ENCODE peak calls at places on chromosomes 2 and 18, in five cellular contexts. K is AG04450, F is pancreas, D is WERI-Rb-1, C is cardiac muscle cell. O is an unnamed sample.

GRCh38 chr18:25350561-25351201 is 1.3 kb downstream of the ZNF521 start:
- DNase-seq in K (peak; percentile 20), F (peak; percentile 35), D (peak; percentile 9), C (peak; percentile 65), O (no peak)

GRCh38 chr2:204072443-204073324 is 136.1 kb downstream of the ICOS start:
- DNase-seq in K (no peak), F (no peak), D (peak; percentile 60), C (peak; percentile 18), O (peak; percentile 62)

GRCh38 chr18:62420151-62420512 is 95.0 kb downstream of the TNFRSF11A start:
- DNase-seq in K (no peak), F (no peak), D (no peak), C (peak; percentile 48), O (no peak)

GRCh38 chr2:214676421-214677089 is 132.9 kb downstream of the BARD1 start:
- DNase-seq in K (no peak), F (no peak), D (no peak), C (no peak), O (no peak)

GRCh38 chr18:30618567-30618966 is 424.0 kb downstream of the DSC3 start:
- DNase-seq in K (no peak), F (no peak), D (no peak), C (no peak), O (no peak)

GRCh38 chr2:211617803-211618202 is 920.8 kb downstream of the ERBB4 start:
- DNase-seq in K (no peak), F (no peak), D (no peak), C (no peak), O (no peak)

GRCh38 chr2:223576873-223577272 is 25.3 kb downstream of the SCG2 start:
- DNase-seq in K (peak; percentile 88), F (no peak), D (no peak), C (peak; percentile 97), O (no peak)

GRCh38 chr2:182404102-182404501 is 22.7 kb downstream of the PDE1A start:
- DNase-seq in K (no peak), F (no peak), D (no peak), C (peak; percentile 73), O (no peak)

GRCh38 chr18:58493516-58494253 is 135.2 kb downstream of the ALPK2 start:
- DNase-seq in K (peak; percentile 66), F (peak; percentile 82), D (peak; percentile 82), C (peak; percentile 87), O (peak; percentile 78)

GRCh38 chr2:15471606-15472005 is 89.5 kb downstream of the NBAS start:
- DNase-seq in K (no peak), F (no peak), D (no peak), C (no peak), O (no peak)

GRCh38 chr2:58899692-58900091 is 658.6 kb upstream of the FANCL start:
- DNase-seq in K (no peak), F (no peak), D (no peak), C (no peak), O (no peak)

GRCh38 chr2:54955358-54955673 is 94.9 kb downstream of the RTN4 start:
- DNase-seq in K (no peak), F (no peak), D (no peak), C (no peak), O (no peak)

GRCh38 chr2:55408946-55409868 is 10.4 kb downstream of the CCDC88A start:
- DNase-seq in K (no peak), F (no peak), D (no peak), C (peak; percentile 51), O (no peak)

GRCh38 chr2:157476915-157477709 is 33.2 kb upstream of the CYTIP start:
- DNase-seq in K (no peak), F (no peak), D (no peak), C (no peak), O (no peak)

GRCh38 chr18:24364177-24364576 is 33.4 kb downstream of the OSBPL1A start:
- DNase-seq in K (no peak), F (no peak), D (no peak), C (no peak), O (no peak)

GRCh38 chr2:121052023-121052422 is 233.0 kb downstream of the TFCP2L1 start:
- DNase-seq in K (no peak), F (no peak), D (no peak), C (peak; percentile 65), O (peak; percentile 42)

GRCh38 chr18:60554961-60555360 is 182.4 kb upstream of the MC4R start:
- DNase-seq in K (no peak), F (peak; percentile 40), D (peak; percentile 73), C (no peak), O (no peak)

GRCh38 chr18:29181151-29181901 is 1004.4 kb upstream of the CDH2 start:
- DNase-seq in K (peak; percentile 89), F (no peak), D (no peak), C (peak; percentile 91), O (no peak)

GRCh38 chr2:215929602-215930335 is 83.6 kb downstream of the MREG start:
- DNase-seq in K (no peak), F (no peak), D (no peak), C (no peak), O (no peak)

GRCh38 chr18:8701546-8702118 is 3.7 kb upstream of the MTCL1 start:
- DNase-seq in K (peak; percentile 71), F (no peak), D (no peak), C (peak; percentile 90), O (no peak)

GRCh38 chr2:175404839-175405238 is 223.3 kb upstream of the ATP5MC3 start:
- DNase-seq in K (no peak), F (no peak), D (no peak), C (no peak), O (no peak)

GRCh38 chr2:199206536-199206935 is 251.2 kb downstream of the SATB2 start:
- DNase-seq in K (no peak), F (no peak), D (no peak), C (no peak), O (no peak)

GRCh38 chr2:232483923-232484627 is 3.6 kb downstream of the ECEL1 start:
- DNase-seq in K (no peak), F (peak; percentile 60), D (no peak), C (no peak), O (peak; percentile 51)

GRCh38 chr2:80302465-80303005 is 2.0 kb downstream of the LRRTM1 start:
- DNase-seq in K (no peak), F (peak; percentile 61), D (no peak), C (no peak), O (no peak)

GRCh38 chr2:118807668-118808428 is 39.6 kb downstream of the EN1 start:
- DNase-seq in K (no peak), F (no peak), D (no peak), C (no peak), O (no peak)

GRCh38 chr18:22422909-22423548 is 5.3 kb upstream of the CTAGE1 start:
- DNase-seq in K (peak; percentile 42), F (peak; percentile 91), D (no peak), C (peak; percentile 76), O (peak; percentile 69)

GRCh38 chr2:239751719-239752355 is 273.3 kb downstream of the NDUFA10 start:
- DNase-seq in K (no peak), F (peak; percentile 35), D (no peak), C (peak; percentile 55), O (no peak)

GRCh38 chr2:212274215-212274614 is 264.4 kb downstream of the ERBB4 start:
- DNase-seq in K (no peak), F (no peak), D (no peak), C (no peak), O (no peak)

GRCh38 chr18:4844320-4844719 is 352.7 kb downstream of the AKAIN1 start:
- DNase-seq in K (no peak), F (no peak), D (no peak), C (no peak), O (no peak)

GRCh38 chr2:224405841-224406370 is 4.0 kb upstream of the FAM124B start:
- DNase-seq in K (no peak), F (no peak), D (no peak), C (peak; percentile 12), O (no peak)

DNA sequence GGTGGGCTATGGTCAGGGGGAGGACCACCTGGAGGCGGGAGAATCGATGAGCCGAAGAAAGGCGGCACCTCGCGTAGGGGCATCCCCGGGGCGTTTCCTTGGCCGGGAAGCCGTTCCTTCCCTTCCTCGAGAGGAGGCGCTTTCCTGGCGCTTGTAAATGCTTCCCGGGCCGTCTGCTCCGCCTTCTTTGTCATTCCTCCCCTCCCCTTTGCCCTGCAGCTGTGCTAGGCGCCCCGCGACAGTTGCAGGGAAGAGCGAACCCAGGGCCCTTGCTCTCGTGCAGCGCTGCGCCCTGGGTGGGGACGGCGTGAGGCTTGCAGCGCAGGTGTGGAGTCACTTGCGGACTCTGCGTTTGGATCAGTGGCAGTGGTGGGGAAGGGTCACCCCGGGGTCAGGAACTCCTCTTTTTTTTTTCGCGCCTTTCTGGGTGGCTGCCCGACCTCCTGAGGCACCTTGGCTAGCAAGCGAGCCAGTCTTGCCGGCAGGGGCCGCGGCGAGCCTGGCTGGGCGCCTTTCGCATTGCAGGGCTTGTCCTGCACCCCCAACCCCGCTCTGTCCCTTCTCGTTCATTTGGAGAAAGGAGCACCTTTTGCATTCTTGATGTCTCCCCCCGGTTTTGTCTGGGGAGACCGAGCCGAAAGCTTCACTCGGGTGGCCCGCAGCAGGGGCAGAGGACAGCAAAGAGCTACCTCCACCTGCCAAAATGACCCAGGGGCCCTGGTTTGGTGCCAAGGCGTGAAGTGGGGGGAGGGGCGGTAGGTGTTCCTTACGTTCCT is 858 bp downstream of the KCNS3 start:
- DNase-seq in K (no peak), F (peak; percentile 81), D (peak; percentile 95), C (peak; percentile 38), O (peak; percentile 87)
- H3K27me3 ChIP-seq in K (peaks cover 48% of the 10 kb centered on the region), F (no peaks in the 10 kb centered on the region), D (no peaks in the 10 kb centered on the region), C (peaks cover 57% of the 10 kb centered on the region), O (no peaks in the 10 kb centered on the region)

DNA sequence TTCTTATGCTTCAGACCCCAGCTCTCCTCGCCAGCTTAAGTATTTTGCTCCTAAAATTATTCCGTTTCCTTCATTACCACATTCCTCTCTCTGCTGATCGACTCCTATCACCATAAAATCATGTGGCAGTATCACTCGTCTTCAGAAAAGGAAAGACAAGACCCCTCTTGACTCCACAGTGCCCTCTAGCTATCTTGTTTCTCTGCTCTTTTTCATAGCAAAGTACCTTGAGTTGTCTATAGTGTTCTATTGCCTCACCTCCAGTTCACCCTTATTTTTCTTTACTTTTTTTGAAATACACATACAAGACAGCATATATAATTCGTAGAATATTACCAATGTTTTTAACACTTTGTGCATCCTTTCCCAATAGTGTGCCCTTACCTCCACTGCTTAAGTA is 273.2 kb upstream of the SIX3 start:
- DNase-seq in K (no peak), F (no peak), D (peak; percentile 33), C (no peak), O (no peak)
- TF ChIP-seq CTCF in K (peak; percentile 20), F (no peak), D (peak; percentile 70), C (peak; percentile 25), O (no peak)

DNA sequence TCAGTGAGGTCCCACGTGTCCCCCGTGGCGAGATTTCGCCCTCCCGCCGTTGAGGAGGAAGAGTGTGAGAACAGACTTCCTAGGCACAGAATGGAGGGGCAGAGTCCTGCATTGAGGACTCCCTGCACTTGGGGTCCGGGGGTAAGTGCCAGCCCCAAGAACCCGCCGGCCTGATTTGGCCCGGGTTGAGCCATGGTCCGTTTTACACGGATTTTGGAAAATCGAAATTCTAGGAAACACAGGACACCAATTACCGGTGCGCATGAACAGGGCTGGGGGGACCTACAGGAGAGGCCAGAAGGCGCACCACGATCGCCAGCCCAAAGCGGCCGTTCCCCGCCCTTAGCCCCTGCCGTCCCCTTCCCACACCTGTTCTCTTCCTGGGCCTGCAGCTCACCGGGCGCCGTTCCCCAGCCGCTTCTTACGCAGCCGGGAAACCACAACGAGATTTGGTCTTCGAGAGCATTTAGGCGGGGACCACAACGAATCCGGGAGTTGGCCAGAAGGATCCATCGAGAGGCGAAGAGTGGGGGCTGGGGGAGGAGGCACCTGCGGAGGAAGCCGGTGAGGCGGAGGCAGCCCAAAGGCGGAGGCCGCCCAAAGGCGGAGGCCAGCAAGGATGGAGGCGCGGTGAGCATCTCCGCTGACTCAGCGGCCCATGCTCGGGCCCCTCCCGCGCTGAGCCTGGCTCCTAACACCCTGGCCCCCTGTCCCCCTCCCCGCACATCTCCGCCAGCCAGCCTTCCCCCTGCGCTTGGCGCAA is 464 bp upstream of the TLX2 start:
- DNase-seq in K (no peak), F (no peak), D (no peak), C (no peak), O (no peak)
- H3K27me3 ChIP-seq in K (peaks cover 74% of the 10 kb centered on the region), F (peaks cover 20% of the 10 kb centered on the region), D (no peaks in the 10 kb centered on the region), C (peaks cover 97% of the 10 kb centered on the region), O (peaks cover 83% of the 10 kb centered on the region)

GRCh38 chr2:190762569-190762968 is 113.7 kb downstream of the NAB1 start:
- DNase-seq in K (no peak), F (no peak), D (no peak), C (no peak), O (no peak)
- TF ChIP-seq CTCF in K (no peak), F (no peak), D (no peak), C (no peak), O (no peak)

O was measured in upper lobe of right lung.